ENCODE peak calls at places on chromosome 19, in eight cellular contexts. B is left lung; A is mesendoderm; F is uterus; T is CD8-positive, alpha-beta T cell; R is body of pancreas; O is psoas muscle; N is CD4-positive, alpha-beta T cell. D is an unnamed sample.

GRCh38 chr19:8392017-8392591 is 1.9 kb downstream of the RAB11B start:
- DNase-seq in B (peak; percentile 58), A (no peak), F (no peak), T (no peak), R (peak; percentile 70), O (peak; percentile 70), N (no peak), D (no peak)

GRCh38 chr19:29623726-29624488 is 17.8 kb downstream of the POP4 start:
- DNase-seq in B (no peak), A (no peak), F (no peak), T (no peak), R (no peak), O (no peak), N (no peak), D (no peak)

GRCh38 chr19:29576043-29576442 is 30.0 kb upstream of the POP4 start:
- DNase-seq in B (no peak), A (no peak), F (no peak), T (no peak), R (no peak), O (no peak), N (no peak), D (peak; percentile 10)

GRCh38 chr19:4707956-4708650 is 15.5 kb downstream of the DPP9 start:
- DNase-seq in B (no peak), A (no peak), F (peak; percentile 49), T (no peak), R (peak; percentile 62), O (peak; percentile 80), N (no peak), D (no peak)

GRCh38 chr19:35117017-35117570 is 1.5 kb downstream of the FXYD3 start:
- DNase-seq in B (no peak), A (no peak), F (no peak), T (no peak), R (no peak), O (no peak), N (no peak), D (no peak)

GRCh38 chr19:55986487-55986886 is at the start of gene NLRP5:
- DNase-seq in B (no peak), A (no peak), F (no peak), T (no peak), R (no peak), O (no peak), N (no peak), D (no peak)

GRCh38 chr19:29006057-29006735 is 206.8 kb downstream of the UQCRFS1 start:
- DNase-seq in B (no peak), A (no peak), F (no peak), T (no peak), R (no peak), O (no peak), N (no peak), D (no peak)

GRCh38 chr19:11204943-11205349 is 7.6 kb upstream of the KANK2 start:
- DNase-seq in B (no peak), A (no peak), F (peak; percentile 58), T (no peak), R (peak; percentile 31), O (peak; percentile 52), N (no peak), D (no peak)

GRCh38 chr19:28940751-28941500 is 272.0 kb downstream of the UQCRFS1 start:
- DNase-seq in B (no peak), A (no peak), F (no peak), T (no peak), R (no peak), O (no peak), N (no peak), D (no peak)

GRCh38 chr19:33071887-33072286 is 7.2 kb upstream of the RHPN2 start:
- DNase-seq in B (no peak), A (no peak), F (no peak), T (no peak), R (no peak), O (no peak), N (no peak), D (no peak)

GRCh38 chr19:10118960-10119359 is 739 bp downstream of the EIF3G start:
- DNase-seq in B (no peak), A (peak; percentile 45), F (no peak), T (no peak), R (no peak), O (no peak), N (no peak), D (no peak)

GRCh38 chr19:32824906-32825608 is 44.5 kb downstream of the SLC7A9 start:
- DNase-seq in B (no peak), A (peak; percentile 30), F (no peak), T (no peak), R (no peak), O (no peak), N (no peak), D (no peak)

GRCh38 chr19:719636-720377 is 11.1 kb downstream of the PALM start:
- DNase-seq in B (no peak), A (no peak), F (peak; percentile 58), T (no peak), R (no peak), O (no peak), N (no peak), D (no peak)

GRCh38 chr19:15575406-15575805 is 39.6 kb upstream of the CYP4F8 start:
- DNase-seq in B (no peak), A (no peak), F (no peak), T (no peak), R (no peak), O (no peak), N (no peak), D (no peak)

GRCh38 chr19:7140137-7140536 is 70.6 kb downstream of the ZNF557 start:
- DNase-seq in B (no peak), A (no peak), F (no peak), T (no peak), R (no peak), O (no peak), N (no peak), D (no peak)

GRCh38 chr19:46350029-46350757 is 3.3 kb downstream of the PPP5C start:
- DNase-seq in B (no peak), A (no peak), F (no peak), T (no peak), R (no peak), O (no peak), N (no peak), D (peak; percentile 26)

GRCh38 chr19:35031072-35031881 is 1.0 kb downstream of the SCN1B start:
- DNase-seq in B (no peak), A (peak; percentile 89), F (peak; percentile 49), T (no peak), R (no peak), O (peak; percentile 87), N (no peak), D (peak; percentile 9)

GRCh38 chr19:44814517-44814916 is 5.6 kb downstream of the BCAM start:
- DNase-seq in B (no peak), A (no peak), F (no peak), T (no peak), R (no peak), O (no peak), N (no peak), D (no peak)

GRCh38 chr19:48854103-48854502 is 14.3 kb downstream of the PLEKHA4 start:
- DNase-seq in B (no peak), A (no peak), F (no peak), T (no peak), R (no peak), O (no peak), N (no peak), D (no peak)

GRCh38 chr19:31214086-31214485 is 135.2 kb downstream of the TSHZ3 start:
- DNase-seq in B (peak; percentile 75), A (peak; percentile 44), F (peak; percentile 40), T (peak; percentile 62), R (no peak), O (peak; percentile 87), N (peak; percentile 85), D (no peak)

GRCh38 chr19:45901432-45901903 is 945 bp downstream of the MYPOP start:
- DNase-seq in B (peak; percentile 55), A (peak; percentile 29), F (peak; percentile 56), T (no peak), R (peak; percentile 41), O (no peak), N (no peak), D (no peak)

GRCh38 chr19:21101511-21102242 is 19.7 kb downstream of the ZNF714 start:
- DNase-seq in B (no peak), A (no peak), F (no peak), T (no peak), R (no peak), O (no peak), N (no peak), D (no peak)
- H3K27ac ChIP-seq in B (no peak overlapping the region), A (no peak overlapping the region), F (no peak overlapping the region), T (no peak overlapping the region), R (no peak overlapping the region), O (no peak overlapping the region), N (no peak overlapping the region), D (no peak overlapping the region)

GRCh38 chr19:40576181-40576584 is 490 bp upstream of the SHKBP1 start:
- DNase-seq in B (no peak), A (peak; percentile 74), F (no peak), T (no peak), R (no peak), O (peak; percentile 58), N (peak; percentile 17), D (no peak)
- H3K27ac ChIP-seq in B (peak overlapping the region; percentile 26), A (no peak overlapping the region), F (peak overlapping the region; percentile 70), T (no peak overlapping the region), R (no peak overlapping the region), O (no peak overlapping the region), N (peak overlapping the region; percentile 46), D (no peak overlapping the region)

GRCh38 chr19:41223431-41224234 is 4.6 kb downstream of the AXL start:
- DNase-seq in B (peak; percentile 47), A (peak; percentile 96), F (no peak), T (no peak), R (no peak), O (peak; percentile 67), N (no peak), D (no peak)

GRCh38 chr19:41226053-41226873 is 7.2 kb downstream of the AXL start:
- DNase-seq in B (peak; percentile 59), A (peak; percentile 76), F (peak; percentile 87), T (peak; percentile 13), R (peak; percentile 67), O (peak; percentile 79), N (peak; percentile 32), D (no peak)

GRCh38 chr19:41226874-41227390 is 7.9 kb downstream of the AXL start:
- DNase-seq in B (no peak), A (no peak), F (no peak), T (no peak), R (no peak), O (no peak), N (no peak), D (no peak)

GRCh38 chr19:41224632-41225031 is 5.6 kb downstream of the AXL start:
- DNase-seq in B (no peak), A (no peak), F (no peak), T (no peak), R (no peak), O (no peak), N (no peak), D (no peak)

GRCh38 chr19:41225238-41226052 is 6.4 kb downstream of the AXL start:
- DNase-seq in B (peak; percentile 65), A (peak; percentile 90), F (peak; percentile 82), T (no peak), R (peak; percentile 26), O (peak; percentile 80), N (peak; percentile 17), D (no peak)
- H3K27ac ChIP-seq in B (peak overlapping the region; percentile 70), A (peak overlapping the region; percentile 73), F (peak overlapping the region; percentile 91), T (no peak overlapping the region), R (peak overlapping the region; percentile 45), O (peak overlapping the region; percentile 46), N (no peak overlapping the region), D (no peak overlapping the region)

DNA sequence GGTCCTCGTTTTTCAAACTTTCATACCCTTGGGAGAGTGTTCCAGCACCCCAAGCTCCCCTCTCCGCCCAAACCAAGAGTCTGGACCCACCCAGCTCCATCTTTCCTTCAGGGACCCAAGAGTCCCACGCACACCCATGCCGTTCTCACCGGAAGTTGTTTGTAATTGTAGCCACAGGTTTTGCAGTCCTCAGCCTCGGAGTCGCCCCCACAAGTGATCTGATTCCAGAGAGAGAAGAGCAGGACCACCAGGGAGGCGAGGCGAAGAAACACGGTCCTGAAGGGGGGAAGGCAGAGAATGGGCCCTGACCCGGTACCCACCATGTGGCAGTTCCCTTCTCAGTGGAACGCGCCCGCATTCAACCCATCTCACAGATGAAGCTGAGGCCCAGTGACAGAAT is 3.4 kb upstream of the LENG1 start:
- DNase-seq in B (no peak), A (no peak), F (no peak), T (no peak), R (no peak), O (no peak), N (no peak), D (no peak)
- H3K27ac ChIP-seq in B (peak overlapping the region; percentile 4), A (no peak overlapping the region), F (no peak overlapping the region), T (no peak overlapping the region), R (no peak overlapping the region), O (no peak overlapping the region), N (no peak overlapping the region), D (no peak overlapping the region)

D was measured in caudate nucleus.